ENCODE peak calls at places on chromosomes 5 and 9, in ten cellular contexts. D is endothelial cell, G is neuronal stem cell, B is Calu3, H is lower lobe of right lung, R is AG09309, L is NCI-H510A, O is MM.1S, T is ELR, I is brain microvascular endothelial cell. A is an unnamed sample.

GRCh38 chr5:122924719-122925395 is 79.4 kb downstream of the SNX24 start:
- DNase-seq in D (no peak), G (no peak), B (no peak), H (no peak), R (no peak), L (no peak), O (no peak), T (no peak), I (no peak), A (no peak)

GRCh38 chr5:138065102-138065501 is 18.7 kb upstream of the WNT8A start:
- DNase-seq in D (peak), G (no peak), B (peak), H (no peak), R (no peak), L (no peak), O (no peak), T (no peak), I (no peak), A (no peak)

GRCh38 chr5:57779383-57780223 is 297.0 kb upstream of the ACTBL2 start:
- DNase-seq in D (peak), G (peak), B (peak), H (no peak), R (no peak), L (no peak), O (peak), T (peak), I (peak), A (peak)

GRCh38 chr9:134968011-134968822 is 50.5 kb upstream of the FCN1 start:
- DNase-seq in D (no peak), G (peak), B (no peak), H (peak), R (no peak), L (no peak), O (no peak), T (no peak), I (peak), A (no peak)

GRCh38 chr5:149485655-149486615 is 65.3 kb downstream of the CSNK1A1 start:
- DNase-seq in D (no peak), G (no peak), B (peak), H (peak), R (peak), L (no peak), O (no peak), T (peak), I (peak), A (peak)

GRCh38 chr9:88481933-88482332 is 53.0 kb upstream of the NXNL2 start:
- DNase-seq in D (no peak), G (no peak), B (no peak), H (no peak), R (no peak), L (no peak), O (no peak), T (peak), I (no peak), A (no peak)

GRCh38 chr9:132787748-132788159 is 90.3 kb downstream of the AK8 start:
- DNase-seq in D (no peak), G (no peak), B (no peak), H (no peak), R (no peak), L (no peak), O (no peak), T (no peak), I (no peak), A (no peak)

GRCh38 chr5:171712616-171713015 is 73.0 kb upstream of the SMIM23 start:
- DNase-seq in D (no peak), G (no peak), B (no peak), H (no peak), R (no peak), L (no peak), O (no peak), T (no peak), I (no peak), A (no peak)

GRCh38 chr5:133400120-133400519 is 212.2 kb downstream of the FSTL4 start:
- DNase-seq in D (no peak), G (no peak), B (no peak), H (no peak), R (no peak), L (no peak), O (no peak), T (no peak), I (no peak), A (no peak)

GRCh38 chr9:133889498-133890301 is 102.4 kb downstream of the VAV2 start:
- DNase-seq in D (no peak), G (no peak), B (no peak), H (no peak), R (no peak), L (peak), O (no peak), T (peak), I (no peak), A (peak)

GRCh38 chr9:129609486-129610192 is 11.3 kb downstream of the C9orf50 start:
- DNase-seq in D (no peak), G (no peak), B (peak), H (peak), R (no peak), L (no peak), O (peak), T (peak), I (peak), A (peak)

GRCh38 chr5:115209279-115209678 is 39.6 kb upstream of the TRIM36 start:
- DNase-seq in D (no peak), G (no peak), B (no peak), H (no peak), R (no peak), L (no peak), O (peak), T (no peak), I (no peak), A (no peak)

GRCh38 chr5:13773652-13774051 is 170.8 kb downstream of the DNAH5 start:
- DNase-seq in D (no peak), G (no peak), B (no peak), H (no peak), R (no peak), L (no peak), O (no peak), T (no peak), I (no peak), A (no peak)

GRCh38 chr9:87567047-87567446 is 69.4 kb downstream of the DAPK1 start:
- DNase-seq in D (no peak), G (no peak), B (no peak), H (no peak), R (no peak), L (no peak), O (no peak), T (no peak), I (no peak), A (peak)

GRCh38 chr5:102865510-102866314 is 110.6 kb downstream of the PAM start:
- DNase-seq in D (peak), G (peak), B (peak), H (peak), R (peak), L (peak), O (no peak), T (peak), I (peak), A (peak)

GRCh38 chr5:35773936-35774335 is 82.8 kb upstream of the IL7R start:
- DNase-seq in D (no peak), G (no peak), B (no peak), H (no peak), R (peak), L (no peak), O (no peak), T (peak), I (no peak), A (peak)

GRCh38 chr5:114581136-114581535 is 219.3 kb downstream of the KCNN2 start:
- DNase-seq in D (no peak), G (no peak), B (no peak), H (no peak), R (no peak), L (no peak), O (no peak), T (no peak), I (no peak), A (no peak)

GRCh38 chr5:107917983-107918382 is 247.2 kb upstream of the EFNA5 start:
- DNase-seq in D (no peak), G (no peak), B (no peak), H (no peak), R (no peak), L (no peak), O (no peak), T (no peak), I (no peak), A (no peak)

GRCh38 chr9:88660611-88661010 is 125.6 kb downstream of the NXNL2 start:
- DNase-seq in D (peak), G (no peak), B (peak), H (no peak), R (no peak), L (no peak), O (peak), T (peak), I (peak), A (peak)

GRCh38 chr9:136310273-136311030 is 6.6 kb upstream of the CCDC187 start:
- DNase-seq in D (no peak), G (no peak), B (no peak), H (no peak), R (no peak), L (peak), O (no peak), T (no peak), I (no peak), A (no peak)

GRCh38 chr5:94691947-94692346 is 73.5 kb downstream of the SLF1 start:
- DNase-seq in D (peak), G (no peak), B (no peak), H (no peak), R (peak), L (peak), O (no peak), T (peak), I (peak), A (peak)

GRCh38 chr9:110270211-110270995 is 14.1 kb upstream of the TXN start:
- DNase-seq in D (no peak), G (no peak), B (no peak), H (no peak), R (no peak), L (no peak), O (no peak), T (no peak), I (no peak), A (peak)

GRCh38 chr5:141914154-141914743 is 9.4 kb upstream of the DELE1 start:
- DNase-seq in D (peak), G (peak), B (peak), H (peak), R (no peak), L (no peak), O (peak), T (peak), I (no peak), A (no peak)

GRCh38 chr9:123049589-123050222 is 16.2 kb downstream of the GPR21 start:
- DNase-seq in D (no peak), G (no peak), B (no peak), H (no peak), R (peak), L (no peak), O (no peak), T (no peak), I (no peak), A (peak)

GRCh38 chr5:2903451-2904395 is 152.2 kb upstream of the IRX2 start:
- DNase-seq in D (no peak), G (no peak), B (no peak), H (no peak), R (no peak), L (no peak), O (no peak), T (no peak), I (no peak), A (no peak)